ENCODE peak calls at places on chromosomes 3 and 15, in five cellular contexts. E is fibroblast of mammary gland, T is suprapubic skin, D is activated B cell treated with CpG ODN at 0.5 μM for 24 hours, J is spleen. F is an unnamed sample.

GRCh38 chr15:40992241-40992741 is 39.0 kb downstream of the CHAC1 start:
- DNase-seq in E (no peak), T (no peak), D (no peak), J (no peak), F (no peak)

GRCh38 chr3:98731720-98732238 is 31.4 kb upstream of the ST3GAL6 start:
- DNase-seq in E (no peak), T (no peak), D (no peak), J (no peak), F (no peak)

GRCh38 chr3:113086506-113087461 is 96.0 kb downstream of the GTPBP8 start:
- DNase-seq in E (no peak), T (no peak), D (no peak), J (no peak), F (no peak)

GRCh38 chr3:98972720-98973119 is 71.2 kb upstream of the DCBLD2 start:
- DNase-seq in E (no peak), T (no peak), D (no peak), J (no peak), F (no peak)

GRCh38 chr3:85790445-85791030 is 831.7 kb downstream of the CADM2 start:
- DNase-seq in E (no peak), T (no peak), D (no peak), J (no peak), F (no peak)

GRCh38 chr3:31356941-31357340 is 175.8 kb upstream of the STT3B start:
- DNase-seq in E (peak), T (no peak), D (no peak), J (no peak), F (no peak)

GRCh38 chr3:49017229-49017615 is 1.2 kb downstream of the DALRD3 start:
- DNase-seq in E (no peak), T (no peak), D (no peak), J (no peak), F (no peak)

GRCh38 chr3:29514912-29515311 is 234.0 kb downstream of the RBMS3 start:
- DNase-seq in E (no peak), T (no peak), D (no peak), J (no peak), F (no peak)

GRCh38 chr15:57544840-57545239 is 46.9 kb upstream of the MYZAP start:
- DNase-seq in E (no peak), T (no peak), D (no peak), J (no peak), F (no peak)

GRCh38 chr15:78991476-78991875 is 46.6 kb upstream of the CTSH start:
- DNase-seq in E (peak), T (no peak), D (no peak), J (no peak), F (peak)

GRCh38 chr15:35305906-35306305 is 220.8 kb upstream of the NANOGP8 start:
- DNase-seq in E (peak), T (no peak), D (no peak), J (no peak), F (no peak)

GRCh38 chr3:107543666-107544065 is 20.9 kb downstream of the BBX start:
- DNase-seq in E (peak), T (no peak), D (no peak), J (no peak), F (no peak)

GRCh38 chr3:160473978-160474377 is 24.4 kb upstream of the TRIM59 start:
- DNase-seq in E (peak), T (no peak), D (no peak), J (no peak), F (no peak)

GRCh38 chr3:189563841-189564563 is 67.2 kb upstream of the TP63 start:
- DNase-seq in E (peak), T (no peak), D (no peak), J (no peak), F (no peak)

GRCh38 chr15:63439536-63440264 is 58.1 kb upstream of the CA12 start:
- DNase-seq in E (peak), T (no peak), D (no peak), J (no peak), F (no peak)

GRCh38 chr3:141115752-141116541 is 64.8 kb downstream of the SPSB4 start:
- DNase-seq in E (peak), T (peak), D (no peak), J (no peak), F (no peak)

GRCh38 chr3:193452338-193452737 is 73.8 kb upstream of the ATP13A5 start:
- DNase-seq in E (no peak), T (no peak), D (no peak), J (no peak), F (no peak)

GRCh38 chr3:126370055-126370454 is 12.8 kb upstream of the KLF15 start:
- DNase-seq in E (no peak), T (no peak), D (no peak), J (peak), F (peak)

GRCh38 chr3:151318313-151318712 is 1.7 kb upstream of the GPR87 start:
- DNase-seq in E (peak), T (no peak), D (no peak), J (no peak), F (no peak)

GRCh38 chr3:175741951-175742350 is 882.8 kb downstream of the NAALADL2 start:
- DNase-seq in E (peak), T (no peak), D (no peak), J (no peak), F (no peak)

GRCh38 chr3:190886945-190887344 is 24.5 kb upstream of the GMNC start:
- DNase-seq in E (peak), T (no peak), D (no peak), J (no peak), F (no peak)

GRCh38 chr15:81258455-81258854 is 61.8 kb downstream of the IL16 start:
- DNase-seq in E (no peak), T (peak), D (no peak), J (no peak), F (no peak)

GRCh38 chr3:177982034-177982433 is 554.2 kb upstream of the KCNMB2 start:
- DNase-seq in E (peak), T (no peak), D (no peak), J (no peak), F (no peak)

GRCh38 chr3:46566040-46566631 is at the start of gene LRRC2:
- DNase-seq in E (peak), T (peak), D (no peak), J (peak), F (no peak)

GRCh38 chr15:90868261-90868689 is at the start of gene FURIN:
- DNase-seq in E (no peak), T (no peak), D (no peak), J (no peak), F (no peak)

DNA sequence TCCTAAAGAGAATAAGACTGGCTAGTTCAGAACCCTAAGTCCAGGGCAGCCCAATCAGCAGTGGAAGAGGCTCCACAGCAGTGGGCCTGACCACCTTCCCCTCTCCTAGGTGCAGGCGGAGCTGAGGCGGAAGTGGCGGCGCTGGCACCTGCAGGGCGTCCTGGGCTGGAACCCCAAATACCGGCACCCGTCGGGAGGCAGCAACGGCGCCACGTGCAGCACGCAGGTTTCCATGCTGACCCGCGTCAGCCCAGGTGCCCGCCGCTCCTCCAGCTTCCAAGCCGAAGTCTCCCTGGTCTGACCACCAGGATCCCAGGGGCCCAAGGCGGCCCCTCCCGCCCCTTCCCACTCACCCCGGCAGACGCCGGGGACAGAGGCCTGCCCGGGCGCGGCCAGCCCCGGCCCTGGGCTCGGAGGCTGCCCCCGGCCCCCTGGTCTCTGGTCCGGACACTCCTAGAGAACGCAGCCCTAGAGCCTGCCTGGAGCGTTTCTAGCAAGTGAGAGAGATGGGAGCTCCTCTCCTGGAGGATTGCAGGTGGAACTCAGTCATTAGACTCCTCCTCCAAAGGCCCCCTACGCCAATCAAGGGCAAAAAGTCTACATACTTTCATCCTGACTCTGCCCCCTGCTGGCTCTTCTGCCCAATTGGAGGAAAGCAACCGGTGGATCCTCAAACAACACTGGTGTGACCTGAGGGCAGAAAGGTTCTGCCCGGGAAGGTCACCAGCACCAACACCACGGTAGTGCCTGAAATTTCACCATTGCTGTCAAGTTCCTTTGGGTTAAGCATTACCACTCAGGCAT is 33.7 kb downstream of the VIPR1 start:
- DNase-seq in E (peak), T (no peak), D (no peak), J (peak), F (no peak)
- TF ChIP-seq CTCF in E (peak), T (peak), D (no peak), J (no peak), F (peak)

GRCh38 chr15:88487796-88488523 is 20.5 kb downstream of the MRPS11 start:
- DNase-seq in E (no peak), T (no peak), D (no peak), J (no peak), F (no peak)

GRCh38 chr15:88487176-88487795 is 19.8 kb downstream of the MRPS11 start:
- DNase-seq in E (no peak), T (no peak), D (no peak), J (no peak), F (no peak)

GRCh38 chr15:88491158-88491557 is 23.6 kb downstream of the MRPS11 start:
- DNase-seq in E (no peak), T (no peak), D (no peak), J (no peak), F (no peak)

GRCh38 chr15:88490036-88490435 is 22.5 kb downstream of the MRPS11 start:
- DNase-seq in E (no peak), T (no peak), D (no peak), J (no peak), F (no peak)

DNA sequence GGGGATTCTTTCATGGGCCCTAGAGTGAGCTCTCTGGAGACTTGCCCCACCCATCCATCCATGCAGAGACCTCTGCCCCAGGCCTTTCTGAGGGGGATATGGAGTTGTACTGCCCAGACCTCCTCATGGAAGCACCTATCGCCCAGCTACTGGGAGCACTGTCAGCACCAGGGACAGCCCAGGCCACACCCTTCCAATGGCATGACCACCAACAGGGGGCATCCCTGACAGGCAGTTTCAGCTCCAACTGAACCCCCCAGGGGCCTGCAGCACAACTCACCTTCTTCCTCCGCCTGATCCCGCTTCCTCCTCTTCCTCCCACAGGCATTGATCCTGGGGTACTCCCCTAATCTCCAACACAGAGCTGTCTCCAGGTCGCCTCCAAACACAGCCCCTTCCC is 21.8 kb downstream of the MRPS11 start:
- DNase-seq in E (no peak), T (no peak), D (no peak), J (no peak), F (no peak)
- TF ChIP-seq CTCF in E (no peak), T (no peak), D (no peak), J (no peak), F (no peak)

GRCh38 chr3:15797600-15798303 is at the start of gene ANKRD28:
- DNase-seq in E (peak), T (no peak), D (no peak), J (no peak), F (no peak)
- TF ChIP-seq CTCF in E (peak), T (peak), D (no peak), J (no peak), F (peak)

DNA sequence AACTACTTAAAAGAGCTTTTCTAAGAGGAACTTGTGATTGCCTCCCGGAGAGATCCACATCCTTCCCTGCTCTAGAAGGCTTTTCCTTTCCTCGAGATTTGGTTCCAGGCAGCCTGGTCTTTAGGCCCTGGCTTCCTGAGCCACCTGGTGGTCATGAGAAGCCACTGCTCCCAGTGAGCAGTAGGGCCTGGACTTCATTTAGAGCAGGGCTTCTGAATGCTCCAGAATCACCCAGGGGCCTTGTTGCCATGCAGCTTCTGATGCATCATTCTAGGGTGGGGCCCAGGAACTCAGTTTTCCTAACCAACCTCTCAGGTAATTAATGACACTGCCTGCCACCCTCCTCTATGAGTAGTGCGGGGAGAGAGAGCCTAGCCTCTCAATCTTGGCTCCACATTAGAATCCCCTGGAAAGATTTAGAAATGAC is 29.6 kb downstream of the PSMD6 start:
- DNase-seq in E (peak), T (no peak), D (peak), J (peak), F (no peak)
- TF ChIP-seq CTCF in E (peak), T (peak), D (peak), J (peak), F (peak)

DNA sequence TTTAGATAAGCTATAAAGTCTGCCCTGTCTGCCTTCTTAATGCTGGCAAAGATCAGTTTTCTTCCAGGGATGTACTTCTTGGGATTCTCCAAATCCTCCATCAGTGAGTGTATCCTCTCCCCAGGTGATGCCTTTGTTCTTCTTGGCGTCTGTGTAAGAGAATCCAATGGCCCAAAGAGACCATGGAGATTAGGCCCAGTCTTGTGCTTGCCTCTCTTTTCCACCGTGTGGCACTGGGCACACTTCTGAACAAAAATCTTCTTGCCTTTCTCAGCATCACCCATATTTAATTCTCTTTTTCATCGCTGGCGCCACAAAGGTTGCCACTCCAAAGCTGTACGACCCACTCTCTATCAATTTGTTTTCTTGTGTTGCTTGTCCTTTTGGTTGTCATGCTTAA is 32.2 kb upstream of the TAMM41 start:
- DNase-seq in E (no peak), T (no peak), D (no peak), J (no peak), F (no peak)
- TF ChIP-seq CTCF in E (no peak), T (no peak), D (no peak), J (no peak), F (no peak)

DNA sequence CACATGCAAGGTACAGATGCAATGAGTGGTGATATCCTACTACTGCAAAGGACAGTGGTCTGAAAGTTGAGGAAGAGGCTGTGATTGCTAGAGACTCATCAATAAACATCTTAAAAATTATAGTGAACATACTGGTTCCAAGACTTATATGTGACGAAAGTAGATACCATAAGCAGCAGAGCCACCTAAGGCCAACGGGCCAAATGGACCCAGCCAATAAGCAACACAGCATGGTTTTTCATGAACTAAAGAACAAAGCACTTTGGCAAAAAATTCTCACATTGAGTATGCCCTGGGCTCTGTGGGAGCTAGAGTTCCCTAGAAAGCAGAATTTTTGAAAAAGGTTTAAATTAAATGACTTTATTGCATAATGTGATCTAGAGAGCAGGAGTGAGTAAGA is 272.1 kb downstream of the SI start:
- DNase-seq in E (no peak), T (no peak), D (no peak), J (no peak), F (no peak)
- TF ChIP-seq CTCF in E (no peak), T (no peak), D (no peak), J (no peak), F (peak)

GRCh38 chr15:23866832-23867231 is 179.7 kb upstream of the NDN start:
- DNase-seq in E (peak), T (no peak), D (no peak), J (no peak), F (no peak)
- TF ChIP-seq CTCF in E (peak), T (no peak), D (no peak), J (no peak), F (peak)